ENCODE peak calls at places on chromosomes 13 and 19, in six cellular contexts. Y is endothelial cell, H is ecto neural progenitor cell, G is kidney glomerular epithelial cell, X is B cell, M is AG09319. J is an unnamed sample.

GRCh38 chr19:2802826-2803225 is 16.8 kb upstream of the ZNF554 start:
- DNase-seq in G (no peak), Y (no peak), H (no peak), X (no peak), M (no peak), J (no peak)

GRCh38 chr19:10452726-10453620 is 32.6 kb downstream of the PDE4A start:
- DNase-seq in M (no peak), Y (no peak), G (no peak), X (peak), H (no peak), J (no peak)

GRCh38 chr19:55546822-55547614 is 1.7 kb upstream of the SBK3 start:
- DNase-seq in M (no peak), G (no peak), Y (no peak), X (no peak), H (no peak), J (no peak)

GRCh38 chr13:33931397-33931987 is 113.5 kb downstream of the RFC3 start:
- DNase-seq in Y (peak), X (no peak), G (peak), H (no peak), M (no peak), J (peak)

GRCh38 chr19:48955308-48955958 is 758 bp downstream of the BAX start:
- DNase-seq in H (no peak), Y (no peak), M (no peak), X (no peak), G (no peak), J (no peak)

GRCh38 chr13:39565036-39565949 is 37.7 kb downstream of the LHFPL6 start:
- DNase-seq in G (peak), H (no peak), X (no peak), M (peak), Y (no peak), J (no peak)

GRCh38 chr13:42544246-42544915 is 29.6 kb upstream of the TNFSF11 start:
- DNase-seq in Y (no peak), X (no peak), H (no peak), G (no peak), M (no peak), J (no peak)

GRCh38 chr19:3360494-3361383 is 5.6 kb upstream of the NFIC start:
- DNase-seq in Y (no peak), H (no peak), G (no peak), X (peak), M (no peak), J (peak)

GRCh38 chr13:51772781-51773180 is 31.2 kb downstream of the DHRS12 start:
- DNase-seq in M (no peak), G (no peak), H (no peak), Y (no peak), X (no peak), J (no peak)

GRCh38 chr13:43686557-43686956 is 100.2 kb downstream of the ENOX1 start:
- DNase-seq in G (peak), Y (no peak), H (no peak), X (no peak), M (peak), J (no peak)

GRCh38 chr19:54172764-54173699 is at the start of gene TMC4:
- DNase-seq in G (no peak), X (peak), M (no peak), H (peak), Y (no peak), J (no peak)

GRCh38 chr19:32174386-32175113 is 170.9 kb upstream of the ZNF507 start:
- DNase-seq in M (no peak), G (no peak), H (peak), Y (no peak), X (no peak), J (no peak)

GRCh38 chr13:107441279-107441678 is 774.1 kb downstream of the LIG4 start:
- DNase-seq in X (no peak), Y (no peak), M (no peak), H (no peak), G (peak), J (no peak)

GRCh38 chr19:55152017-55152416 is 3.0 kb upstream of the TNNT1 start:
- DNase-seq in M (no peak), X (no peak), G (no peak), Y (no peak), H (no peak), J (no peak)

GRCh38 chr19:55005684-55006488 is 32.2 kb downstream of the GP6 start:
- DNase-seq in M (no peak), X (peak), Y (no peak), G (no peak), H (peak), J (peak)

GRCh38 chr13:107233541-107233940 is 665.6 kb upstream of the ARGLU1 start:
- DNase-seq in M (no peak), Y (no peak), G (no peak), X (no peak), H (no peak), J (no peak)

GRCh38 chr13:109383683-109384082 is 402.7 kb downstream of the IRS2 start:
- DNase-seq in H (no peak), X (no peak), G (no peak), M (no peak), Y (no peak), J (no peak)